ENCODE peak calls at places on chromosomes 3 and 15, in seven cellular contexts. One of them, this sample, is unnamed.
A peak's percentile ranks its signal among the peaks of the same experiment; 100 is the strongest.

GRCh38 chr3:57170946-57171345 is 5.8 kb upstream of the IL17RD start:
- DNase-seq in GM23338: no peak
- DNase-seq in Caco-2: no peak
- DNase-seq in SK-N-SH: no peak
- DNase-seq in cardiac muscle cell: no peak
- DNase-seq in ovary: no peak
- DNase-seq in mammary epithelial cell: no peak
- DNase-seq in this sample: no peak

GRCh38 chr3:144033235-144033579 is 61.6 kb downstream of the DIPK2A start:
- DNase-seq in ovary: no peak
- DNase-seq in SK-N-SH: no peak
- DNase-seq in mammary epithelial cell: no peak
- DNase-seq in GM23338: no peak
- DNase-seq in cardiac muscle cell: no peak
- DNase-seq in Caco-2: no peak
- DNase-seq in this sample: no peak

GRCh38 chr3:190534386-190534785 is 20.5 kb downstream of the IL1RAP start:
- DNase-seq in mammary epithelial cell: peak; percentile 38
- DNase-seq in ovary: no peak
- DNase-seq in cardiac muscle cell: no peak
- DNase-seq in Caco-2: no peak
- DNase-seq in SK-N-SH: no peak
- DNase-seq in GM23338: no peak
- DNase-seq in this sample: no peak

GRCh38 chr15:27272446-27272845 is 301.5 kb downstream of the GABRG3 start:
- DNase-seq in Caco-2: no peak
- DNase-seq in cardiac muscle cell: no peak
- DNase-seq in GM23338: no peak
- DNase-seq in mammary epithelial cell: no peak
- DNase-seq in ovary: no peak
- DNase-seq in SK-N-SH: no peak
- DNase-seq in this sample: no peak

GRCh38 chr3:113912551-113913246 is 35.1 kb upstream of the ZDHHC23 start:
- DNase-seq in cardiac muscle cell: peak; percentile 54
- DNase-seq in SK-N-SH: peak; percentile 40
- DNase-seq in mammary epithelial cell: peak; percentile 78
- DNase-seq in Caco-2: peak; percentile 62
- DNase-seq in ovary: no peak
- DNase-seq in GM23338: peak; percentile 94
- DNase-seq in this sample: no peak

GRCh38 chr3:27637346-27638000 is 84.7 kb downstream of the EOMES start:
- DNase-seq in mammary epithelial cell: no peak
- DNase-seq in GM23338: peak; percentile 38
- DNase-seq in ovary: no peak
- DNase-seq in cardiac muscle cell: no peak
- DNase-seq in SK-N-SH: no peak
- DNase-seq in Caco-2: no peak
- DNase-seq in this sample: no peak

GRCh38 chr15:40439461-40440299 is 1.1 kb upstream of the BAHD1 start:
- DNase-seq in Caco-2: peak; percentile 56
- DNase-seq in cardiac muscle cell: peak; percentile 61
- DNase-seq in mammary epithelial cell: peak; percentile 41
- DNase-seq in GM23338: peak; percentile 94
- DNase-seq in ovary: peak; percentile 82
- DNase-seq in SK-N-SH: peak; percentile 71
- DNase-seq in this sample: no peak

GRCh38 chr15:90212221-90213079 is 11.3 kb downstream of the SEMA4B start:
- DNase-seq in SK-N-SH: no peak
- DNase-seq in GM23338: no peak
- DNase-seq in ovary: no peak
- DNase-seq in cardiac muscle cell: no peak
- DNase-seq in Caco-2: no peak
- DNase-seq in mammary epithelial cell: peak; percentile 95
- DNase-seq in this sample: no peak

GRCh38 chr15:76340198-76340801 is 3.7 kb downstream of the ISL2 start:
- DNase-seq in Caco-2: no peak
- DNase-seq in GM23338: peak; percentile 42
- DNase-seq in cardiac muscle cell: peak; percentile 49
- DNase-seq in ovary: peak; percentile 54
- DNase-seq in mammary epithelial cell: peak; percentile 13
- DNase-seq in SK-N-SH: peak; percentile 28
- DNase-seq in this sample: no peak

DNA sequence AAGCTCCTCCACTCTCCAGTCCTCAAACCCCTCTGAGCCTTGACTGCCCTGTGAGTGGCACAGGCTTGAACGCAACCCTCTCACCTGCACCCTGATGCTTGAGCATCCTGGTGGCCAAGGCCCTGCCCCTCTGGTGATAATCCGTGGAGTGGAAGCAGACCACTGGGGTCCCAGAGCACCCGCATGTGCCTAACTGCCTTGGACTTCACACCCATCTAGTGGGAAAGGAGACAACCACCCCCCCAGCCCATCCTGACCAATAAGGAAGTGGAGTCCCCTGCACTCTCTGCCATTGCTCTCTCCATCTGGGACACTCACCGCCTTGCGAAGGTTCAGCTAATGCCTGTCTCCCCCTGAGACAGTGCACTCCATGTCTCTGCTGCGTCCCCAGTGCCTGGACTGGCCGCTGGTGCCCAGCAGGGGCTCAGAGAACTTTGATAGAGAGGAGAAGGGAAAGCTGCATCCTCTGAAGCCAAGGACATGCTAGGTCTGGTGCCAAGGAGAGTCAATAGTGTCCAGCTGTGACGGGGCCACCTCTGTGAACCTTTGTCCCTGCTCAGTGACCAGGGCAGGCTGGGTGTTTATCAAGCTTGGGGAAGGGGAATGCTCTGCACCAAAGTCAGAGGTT is 3.4 kb downstream of the KLF15 start:
- DNase-seq in GM23338: no peak
- DNase-seq in SK-N-SH: no peak
- DNase-seq in Caco-2: no peak
- DNase-seq in mammary epithelial cell: no peak
- DNase-seq in ovary: peak; percentile 41
- DNase-seq in cardiac muscle cell: no peak
- DNase-seq in this sample: no peak
- H3K4me3 ChIP-seq in GM23338: no peak overlapping the region
- H3K4me3 ChIP-seq in SK-N-SH: no peak overlapping the region
- H3K4me3 ChIP-seq in Caco-2: no peak overlapping the region
- H3K4me3 ChIP-seq in mammary epithelial cell: no peak overlapping the region
- H3K4me3 ChIP-seq in ovary: no peak overlapping the region
- H3K4me3 ChIP-seq in cardiac muscle cell: no peak overlapping the region
- H3K4me3 ChIP-seq in this sample: no peak overlapping the region

GRCh38 chr3:52651592-52651991 is 34.1 kb downstream of the PBRM1 start:
- DNase-seq in mammary epithelial cell: no peak
- DNase-seq in ovary: no peak
- DNase-seq in SK-N-SH: no peak
- DNase-seq in Caco-2: no peak
- DNase-seq in GM23338: no peak
- DNase-seq in cardiac muscle cell: no peak
- DNase-seq in this sample: no peak
- H3K36me3 ChIP-seq in mammary epithelial cell: peaks cover 34% of the 10 kb centered on the region
- H3K36me3 ChIP-seq in ovary: no peaks in the 10 kb centered on the region
- H3K36me3 ChIP-seq in SK-N-SH: peaks cover 76% of the 10 kb centered on the region
- H3K36me3 ChIP-seq in Caco-2: peaks cover 2% of the 10 kb centered on the region
- H3K36me3 ChIP-seq in GM23338: peaks cover 22% of the 10 kb centered on the region
- H3K36me3 ChIP-seq in cardiac muscle cell: peaks cover 63% of the 10 kb centered on the region
- H3K36me3 ChIP-seq in this sample: peaks cover 9% of the 10 kb centered on the region

GRCh38 chr15:69474846-69475455 is 22.3 kb downstream of the RPLP1 start:
- DNase-seq in GM23338: no peak
- DNase-seq in SK-N-SH: no peak
- DNase-seq in mammary epithelial cell: no peak
- DNase-seq in Caco-2: no peak
- DNase-seq in cardiac muscle cell: no peak
- DNase-seq in ovary: no peak
- DNase-seq in this sample: no peak
- TF ChIP-seq CTCF in GM23338: no peak
- TF ChIP-seq CTCF in SK-N-SH: no peak
- TF ChIP-seq CTCF in mammary epithelial cell: no peak
- TF ChIP-seq CTCF in Caco-2: peak; percentile 5
- TF ChIP-seq CTCF in cardiac muscle cell: no peak
- TF ChIP-seq CTCF in ovary: no peak
- TF ChIP-seq CTCF in this sample: peak; percentile 30

GRCh38 chr15:68429691-68430470 is 2.1 kb downstream of the ITGA11 start:
- DNase-seq in ovary: no peak
- DNase-seq in Caco-2: no peak
- DNase-seq in GM23338: no peak
- DNase-seq in mammary epithelial cell: no peak
- DNase-seq in SK-N-SH: no peak
- DNase-seq in cardiac muscle cell: no peak
- DNase-seq in this sample: no peak
- H3K4me3 ChIP-seq in ovary: peak overlapping the region; percentile 51
- H3K4me3 ChIP-seq in Caco-2: no peak overlapping the region
- H3K4me3 ChIP-seq in GM23338: no peak overlapping the region
- H3K4me3 ChIP-seq in mammary epithelial cell: no peak overlapping the region
- H3K4me3 ChIP-seq in SK-N-SH: no peak overlapping the region
- H3K4me3 ChIP-seq in cardiac muscle cell: no peak overlapping the region
- H3K4me3 ChIP-seq in this sample: no peak overlapping the region

GRCh38 chr3:138070006-138070405 is 45.4 kb downstream of the DZIP1L start:
- DNase-seq in mammary epithelial cell: no peak
- DNase-seq in Caco-2: no peak
- DNase-seq in ovary: no peak
- DNase-seq in GM23338: no peak
- DNase-seq in SK-N-SH: no peak
- DNase-seq in cardiac muscle cell: no peak
- DNase-seq in this sample: no peak
- H3K36me3 ChIP-seq in mammary epithelial cell: peaks cover 9% of the 10 kb centered on the region
- H3K36me3 ChIP-seq in Caco-2: no peaks in the 10 kb centered on the region
- H3K36me3 ChIP-seq in ovary: no peaks in the 10 kb centered on the region
- H3K36me3 ChIP-seq in GM23338: no peaks in the 10 kb centered on the region
- H3K36me3 ChIP-seq in SK-N-SH: peaks cover 41% of the 10 kb centered on the region
- H3K36me3 ChIP-seq in cardiac muscle cell: peaks cover 29% of the 10 kb centered on the region
- H3K36me3 ChIP-seq in this sample: peaks cover 18% of the 10 kb centered on the region